ENCODE peak calls at places on chromosomes 2 and 18, in four cellular contexts. C is A549, P is K562, Z is endothelial cell of umbilical vein. F is an unnamed sample.

GRCh38 chr2:96866986-96867755 is 2.7 kb downstream of the SEMA4C start:
- DNase-seq in Z (peak), C (no peak), P (no peak), F (no peak)

GRCh38 chr2:234364718-234365117 is 132.2 kb downstream of the ARL4C start:
- DNase-seq in Z (no peak), C (no peak), P (no peak), F (no peak)

GRCh38 chr18:55706893-55707292 is 118.9 kb upstream of the TCF4 start:
- DNase-seq in Z (no peak), P (no peak), C (no peak), F (no peak)

GRCh38 chr2:219736196-219736595 is 108.8 kb downstream of the SLC4A3 start:
- DNase-seq in P (peak), C (peak), Z (peak), F (peak)

GRCh38 chr18:79950440-79951341 is 762 bp downstream of the SLC66A2 start:
- DNase-seq in C (peak), Z (peak), P (peak), F (peak)

GRCh38 chr2:97764559-97765263 is 51.3 kb downstream of the ZAP70 start:
- DNase-seq in P (no peak), Z (no peak), C (no peak), F (no peak)

GRCh38 chr2:10339647-10340592 is 37.2 kb downstream of the HPCAL1 start:
- DNase-seq in C (no peak), P (peak), Z (no peak), F (no peak)

GRCh38 chr2:138827426-138828054 is 47.4 kb upstream of the NXPH2 start:
- DNase-seq in C (peak), P (peak), Z (peak), F (peak)

GRCh38 chr2:3594493-3595281 is at the start of gene COLEC11:
- DNase-seq in P (peak), Z (peak), C (no peak), F (no peak)

GRCh38 chr18:46386788-46387187 is 270.2 kb downstream of the LOXHD1 start:
- DNase-seq in P (no peak), Z (no peak), C (no peak), F (no peak)

GRCh38 chr18:44805643-44806042 is 125.0 kb downstream of the SETBP1 start:
- DNase-seq in P (no peak), C (no peak), Z (no peak), F (no peak)

GRCh38 chr18:44804033-44804432 is 123.3 kb downstream of the SETBP1 start:
- DNase-seq in Z (no peak), C (no peak), P (no peak), F (no peak)

GRCh38 chr18:44807766-44808165 is 127.1 kb downstream of the SETBP1 start:
- DNase-seq in Z (no peak), P (no peak), C (no peak), F (no peak)

GRCh38 chr18:44803019-44803650 is 122.4 kb downstream of the SETBP1 start:
- DNase-seq in C (no peak), Z (no peak), P (no peak), F (no peak)

GRCh38 chr18:44805176-44805575 is 124.5 kb downstream of the SETBP1 start:
- DNase-seq in P (no peak), C (no peak), Z (no peak), F (no peak)
- TF ChIP-seq MYC in P (no peak), C (no peak), Z (no peak), F (no peak)

DNA sequence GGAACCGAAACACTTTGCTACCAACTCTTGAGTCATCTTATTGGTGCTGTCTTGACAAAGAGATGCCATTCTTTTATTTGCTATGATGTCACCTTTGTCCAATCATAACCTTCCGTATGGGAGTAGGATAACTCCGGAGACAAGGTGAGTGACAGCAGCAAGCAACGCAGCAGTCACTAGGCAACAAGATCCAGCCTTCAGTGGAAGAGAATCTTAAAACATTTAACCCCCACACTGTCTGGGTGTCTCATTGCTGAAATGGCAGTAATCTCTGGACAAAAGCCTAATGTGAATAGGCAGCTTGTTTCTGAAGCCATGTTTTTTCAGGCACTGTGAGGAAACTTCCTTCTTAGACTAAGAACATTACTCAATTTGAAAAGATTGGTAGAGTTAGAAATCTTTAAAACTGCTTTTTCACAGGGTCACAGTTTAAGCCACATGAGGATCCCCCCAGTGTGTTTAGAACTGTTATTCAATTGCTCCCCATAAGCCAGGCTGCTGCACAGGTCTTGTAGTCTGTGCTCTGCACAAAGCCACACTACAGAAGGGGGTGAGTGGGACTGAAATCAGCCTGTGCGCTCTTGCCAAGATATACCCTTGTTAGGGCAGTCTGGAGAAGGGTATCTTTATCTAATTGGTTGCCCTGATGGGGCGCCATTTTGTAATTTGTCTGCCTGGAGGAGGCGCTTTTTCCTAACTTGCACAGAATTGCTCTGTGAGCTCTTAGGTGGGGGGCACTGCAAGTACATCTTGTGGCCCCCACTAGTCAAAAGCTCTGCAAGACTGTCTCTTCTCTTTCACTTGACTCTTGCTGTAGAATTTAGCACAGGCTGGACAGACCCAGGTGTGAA is 131.4 kb upstream of the STON1 start:
- DNase-seq in C (no peak), P (peak), Z (no peak), F (no peak)
- TF ChIP-seq MYC in C (no peak), P (no peak), Z (no peak), F (no peak)

DNA sequence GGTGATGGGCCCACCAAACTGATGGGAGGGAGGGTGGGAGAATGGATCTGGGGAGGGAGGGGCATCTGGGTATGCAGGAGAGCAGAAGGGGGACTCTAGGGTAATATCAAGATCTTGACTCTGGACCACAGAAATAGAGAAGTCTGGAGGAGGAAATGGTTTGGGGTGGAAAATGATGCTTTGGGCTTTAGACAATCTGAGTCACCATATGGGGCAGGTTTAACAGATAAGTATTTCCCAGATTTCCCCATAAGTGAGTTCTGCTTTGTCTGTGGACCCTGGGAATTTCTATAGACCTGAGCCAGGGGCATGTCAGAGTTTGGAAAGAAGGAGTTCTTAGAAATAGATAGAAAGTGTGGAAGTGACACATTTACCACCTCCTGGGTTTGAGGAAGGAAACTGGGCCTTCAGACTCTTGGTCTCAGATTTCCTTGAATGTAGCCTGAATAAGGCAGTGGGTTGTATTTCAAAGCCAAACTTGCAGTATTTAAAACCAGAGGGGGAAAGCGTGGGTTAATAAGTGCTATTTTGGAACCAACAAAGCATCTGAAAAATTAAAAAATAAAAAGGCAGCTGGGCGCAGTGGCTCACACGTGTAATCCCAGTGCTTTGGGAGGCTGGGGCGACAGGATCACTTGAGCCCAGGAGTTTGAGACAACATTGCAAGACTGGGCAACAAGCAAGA is 15.1 kb upstream of the IL1A start:
- DNase-seq in Z (no peak), C (no peak), P (no peak), F (peak)
- TF ChIP-seq MYC in Z (no peak), C (no peak), P (no peak), F (no peak)

GRCh38 chr2:99609851-99610381 is 120.1 kb upstream of the REV1 start:
- DNase-seq in C (no peak), P (no peak), Z (no peak), F (no peak)
- TF ChIP-seq MYC in C (no peak), P (no peak), Z (no peak), F (no peak)

GRCh38 chr18:48440924-48441323 is 31.7 kb upstream of the ZBTB7C start:
- DNase-seq in Z (no peak), C (no peak), P (no peak), F (no peak)

GRCh38 chr18:48436907-48437306 is 27.7 kb upstream of the ZBTB7C start:
- DNase-seq in Z (no peak), C (no peak), P (no peak), F (no peak)

GRCh38 chr18:48445540-48445939 is 36.4 kb upstream of the ZBTB7C start:
- DNase-seq in Z (peak), P (peak), C (peak), F (peak)

GRCh38 chr18:48442761-48443160 is 33.6 kb upstream of the ZBTB7C start:
- DNase-seq in C (no peak), Z (no peak), P (no peak), F (no peak)

GRCh38 chr18:48441405-48441881 is 32.3 kb upstream of the ZBTB7C start:
- DNase-seq in C (no peak), P (no peak), Z (peak), F (no peak)
- TF ChIP-seq MYC in C (no peak), P (no peak), Z (no peak), F (no peak)

GRCh38 chr2:88329815-88330603 is 122.5 kb downstream of the FOXI3 start:
- DNase-seq in Z (no peak), C (no peak), P (no peak), F (peak)

GRCh38 chr2:88334418-88334817 is 118.1 kb downstream of the FOXI3 start:
- DNase-seq in C (no peak), P (no peak), Z (no peak), F (no peak)

DNA sequence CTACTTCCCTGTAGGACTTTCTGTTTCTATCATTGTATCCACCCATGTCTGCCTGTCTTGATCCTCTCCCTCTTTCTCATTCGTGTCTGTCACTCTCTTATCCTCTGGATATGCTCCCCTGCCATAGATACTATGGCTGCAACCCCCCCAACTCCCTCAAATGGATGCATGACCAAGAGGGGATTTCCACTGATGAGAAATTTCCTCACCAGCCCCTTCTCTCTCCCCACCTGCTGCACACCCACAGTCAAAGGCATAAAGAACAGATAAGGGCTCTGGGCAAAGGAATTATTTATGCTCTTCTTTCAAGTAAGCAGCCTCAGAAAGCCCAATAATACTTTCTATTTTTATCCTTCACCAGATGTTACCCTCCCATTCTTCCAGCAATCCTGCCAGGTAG is 121.3 kb downstream of the FOXI3 start:
- DNase-seq in C (no peak), P (no peak), Z (no peak), F (no peak)
- TF ChIP-seq MYC in C (no peak), P (no peak), Z (no peak), F (no peak)

GRCh38 chr2:75543446-75543845 is 17.3 kb downstream of the EVA1A start:
- DNase-seq in P (no peak), C (no peak), Z (no peak), F (no peak)
- TF ChIP-seq MYC in P (no peak), C (no peak), Z (no peak), F (no peak)

F was measured in NB4.